ENCODE peak calls at places on chromosomes 3 and 15, in eight cellular contexts. V, T, H, P, D, Q, I and A are unnamed samples.

GRCh38 chr15:94270570-94270969 is 39.2 kb downstream of the MCTP2 start:
- DNase-seq in V (no peak), T (no peak), H (no peak), P (no peak), D (no peak), Q (no peak), I (no peak), A (no peak)

GRCh38 chr3:140733623-140734022 is 55.8 kb downstream of the TRIM42 start:
- DNase-seq in V (no peak), T (no peak), H (no peak), P (no peak), D (no peak), Q (no peak), I (no peak), A (no peak)

GRCh38 chr15:71104636-71105035 is 10.6 kb upstream of the THSD4 start:
- DNase-seq in V (no peak), T (no peak), H (no peak), P (no peak), D (no peak), Q (no peak), I (no peak), A (no peak)

GRCh38 chr3:128787256-128788253 is 61.6 kb downstream of the RAB7A start:
- DNase-seq in V (no peak), T (no peak), H (no peak), P (no peak), D (no peak), Q (peak; percentile 36), I (peak; percentile 52), A (no peak)

GRCh38 chr3:15974647-15975046 is 176.9 kb upstream of the ANKRD28 start:
- DNase-seq in V (no peak), T (no peak), H (no peak), P (no peak), D (no peak), Q (no peak), I (peak; percentile 18), A (no peak)

GRCh38 chr3:130093741-130094391 is 12.2 kb downstream of the ALG1L2 start:
- DNase-seq in V (no peak), T (peak; percentile 51), H (no peak), P (no peak), D (no peak), Q (peak; percentile 57), I (no peak), A (no peak)

GRCh38 chr15:49844390-49844789 is 223.5 kb downstream of the DTWD1 start:
- DNase-seq in V (no peak), T (no peak), H (no peak), P (no peak), D (no peak), Q (peak; percentile 63), I (no peak), A (no peak)

GRCh38 chr3:114121996-114122709 is 56.7 kb downstream of the DRD3 start:
- DNase-seq in V (no peak), T (no peak), H (no peak), P (no peak), D (peak; percentile 34), Q (no peak), I (no peak), A (no peak)

GRCh38 chr3:36210840-36211655 is 169.3 kb upstream of the STAC start:
- DNase-seq in V (no peak), T (no peak), H (no peak), P (no peak), D (no peak), Q (no peak), I (no peak), A (no peak)

GRCh38 chr3:94967196-94967595 is 904.3 kb downstream of the NSUN3 start:
- DNase-seq in V (no peak), T (no peak), H (no peak), P (no peak), D (no peak), Q (no peak), I (no peak), A (no peak)

GRCh38 chr3:126937533-126938432 is 45.1 kb upstream of the PLXNA1 start:
- DNase-seq in V (no peak), T (no peak), H (no peak), P (no peak), D (no peak), Q (no peak), I (no peak), A (peak; percentile 33)

GRCh38 chr15:41893422-41894250 is at the start of gene SPTBN5:
- DNase-seq in V (no peak), T (no peak), H (peak; percentile 51), P (no peak), D (no peak), Q (no peak), I (no peak), A (peak; percentile 67)

GRCh38 chr3:112519424-112520001 is 20.2 kb upstream of the BTLA start:
- DNase-seq in V (no peak), T (no peak), H (no peak), P (no peak), D (peak; percentile 34), Q (peak; percentile 14), I (peak; percentile 73), A (no peak)

GRCh38 chr15:32872606-32873291 is 154.9 kb downstream of the GREM1 start:
- DNase-seq in V (no peak), T (no peak), H (no peak), P (no peak), D (peak; percentile 75), Q (peak; percentile 48), I (no peak), A (peak; percentile 49)

GRCh38 chr3:39191103-39191502 is 1.3 kb downstream of the XIRP1 start:
- DNase-seq in V (no peak), T (no peak), H (no peak), P (no peak), D (no peak), Q (no peak), I (no peak), A (no peak)

GRCh38 chr3:86774082-86774691 is 216.8 kb downstream of the VGLL3 start:
- DNase-seq in V (no peak), T (no peak), H (no peak), P (no peak), D (no peak), Q (no peak), I (peak; percentile 49), A (no peak)

GRCh38 chr3:129626744-129627349 is 20.4 kb upstream of the PLXND1 start:
- DNase-seq in V (no peak), T (peak; percentile 98), H (peak; percentile 97), P (peak; percentile 97), D (peak; percentile 91), Q (peak; percentile 96), I (peak; percentile 89), A (peak; percentile 97)

GRCh38 chr3:129070086-129070875 is 9.7 kb downstream of the GP9 start:
- DNase-seq in V (no peak), T (no peak), H (peak; percentile 9), P (no peak), D (no peak), Q (no peak), I (no peak), A (peak; percentile 19)

GRCh38 chr3:171860830-171861535 is 17.8 kb downstream of the TMEM212 start:
- DNase-seq in V (no peak), T (no peak), H (no peak), P (no peak), D (peak; percentile 26), Q (no peak), I (no peak), A (no peak)

GRCh38 chr3:58094657-58095056 is 86.4 kb downstream of the FLNB start:
- DNase-seq in V (no peak), T (no peak), H (no peak), P (no peak), D (no peak), Q (no peak), I (no peak), A (no peak)

GRCh38 chr3:74832925-74833324 is 218.5 kb upstream of the CNTN3 start:
- DNase-seq in V (no peak), T (no peak), H (no peak), P (no peak), D (no peak), Q (no peak), I (no peak), A (no peak)

GRCh38 chr15:93865610-93866009 is 365.8 kb upstream of the MCTP2 start:
- DNase-seq in V (no peak), T (no peak), H (no peak), P (no peak), D (peak; percentile 22), Q (no peak), I (no peak), A (no peak)

GRCh38 chr3:134367869-134368750 is 6.1 kb downstream of the AMOTL2 start:
- DNase-seq in V (no peak), T (no peak), H (peak; percentile 54), P (no peak), D (no peak), Q (no peak), I (no peak), A (peak; percentile 41)

GRCh38 chr15:81302605-81303204 is 21.2 kb downstream of the STARD5 start:
- DNase-seq in V (no peak), T (no peak), H (no peak), P (no peak), D (no peak), Q (no peak), I (no peak), A (no peak)
- H3K27ac ChIP-seq in V (peak overlapping the region; percentile 26), T (peak overlapping the region; percentile 74), H (no peak overlapping the region), P (no peak overlapping the region), D (no peak overlapping the region), Q (peak overlapping the region; percentile 69), I (no peak overlapping the region), A (no peak overlapping the region)

GRCh38 chr3:122681294-122682015 is 816 bp downstream of the PARP14 start:
- DNase-seq in V (no peak), T (no peak), H (no peak), P (no peak), D (no peak), Q (no peak), I (no peak), A (no peak)
- H3K4me1 ChIP-seq in V (peaks cover 31% of the 10 kb centered on the region), T (peaks cover 53% of the 10 kb centered on the region), H (no peaks in the 10 kb centered on the region), P (peaks cover 44% of the 10 kb centered on the region), D (peaks cover 3% of the 10 kb centered on the region), Q (peaks cover 17% of the 10 kb centered on the region), I (peaks cover 17% of the 10 kb centered on the region), A (no peaks in the 10 kb centered on the region)

DNA sequence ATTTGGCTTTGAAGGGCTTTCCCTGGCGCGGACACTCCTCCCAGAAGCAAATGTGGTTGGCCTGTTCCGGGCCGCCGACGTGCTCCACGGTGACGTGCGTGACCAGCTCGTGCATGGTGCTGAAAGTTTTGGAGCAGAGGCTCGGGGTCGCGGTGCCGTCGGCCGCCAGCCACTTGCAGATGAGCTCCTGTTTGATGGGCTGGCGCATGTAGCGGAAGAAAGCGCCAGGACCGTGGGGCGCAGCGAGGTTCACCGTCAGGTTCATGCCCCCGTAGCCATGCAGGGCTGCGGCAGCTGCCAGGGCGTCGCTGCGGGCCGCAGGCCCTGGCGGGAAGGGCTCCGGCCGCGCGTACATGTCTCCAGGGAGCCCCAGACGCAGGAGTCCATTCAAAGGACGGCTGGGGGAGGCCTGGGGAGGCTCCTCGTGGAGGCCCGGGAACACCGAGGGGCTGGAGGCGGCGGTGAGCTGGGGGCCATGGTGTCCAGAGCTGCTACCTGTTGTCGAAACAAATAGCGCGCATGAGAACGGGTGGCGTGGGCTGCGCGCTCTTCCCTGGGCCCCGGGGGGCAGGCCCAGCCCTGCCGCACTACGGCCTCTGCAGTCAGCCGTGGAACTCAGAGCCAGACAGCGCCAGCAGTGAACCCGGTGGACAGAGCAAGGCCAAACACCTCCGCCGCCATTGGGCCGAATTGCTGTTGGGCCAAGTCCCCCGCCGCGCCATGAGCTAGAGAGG is 10.2 kb downstream of the ZIC4 start:
- DNase-seq in V (no peak), T (no peak), H (no peak), P (no peak), D (no peak), Q (no peak), I (no peak), A (no peak)
- H3K4me3 ChIP-seq in V (no peak overlapping the region), T (no peak overlapping the region), H (no peak overlapping the region), P (no peak overlapping the region), D (no peak overlapping the region), Q (no peak overlapping the region), I (no peak overlapping the region), A (no peak overlapping the region)

GRCh38 chr3:8868996-8869395 is 94.3 kb downstream of the RAD18 start:
- DNase-seq in V (no peak), T (no peak), H (no peak), P (no peak), D (no peak), Q (no peak), I (no peak), A (no peak)
- H3K27ac ChIP-seq in V (no peak overlapping the region), T (no peak overlapping the region), H (no peak overlapping the region), P (no peak overlapping the region), D (no peak overlapping the region), Q (no peak overlapping the region), I (peak overlapping the region; percentile 76), A (no peak overlapping the region)